ENCODE peak calls at places on chromosome 13, in ten cellular contexts. One of them, this sample, is unnamed.

GRCh38 chr13:33213024-33213795 is 72.3 kb downstream of the STARD13 start:
- DNase-seq in ELF-1: peak; percentile 18
- DNase-seq in DMS53: peak; percentile 22
- DNase-seq in HFF-Myc: no peak
- DNase-seq in K562: no peak
- DNase-seq in NCI-H82: peak; percentile 74
- DNase-seq in stimulated activated CD4-positive, alpha-beta T cell treated with anti-CD3 and anti-CD28 coated beads, Interleukin-4, amount 100 ng/mL, for 4 hours: no peak
- DNase-seq in activated CD8-positive, alpha-beta memory T cell treated with anti-CD3 and anti-CD28 coated beads for 24 hours: no peak
- DNase-seq in fibroblast of the conjunctiva: no peak
- DNase-seq in GM19239: no peak
- DNase-seq in this sample: no peak

GRCh38 chr13:46170687-46171086 is 11.3 kb downstream of the LCP1 start:
- DNase-seq in ELF-1: peak; percentile 7
- DNase-seq in DMS53: no peak
- DNase-seq in HFF-Myc: no peak
- DNase-seq in K562: no peak
- DNase-seq in NCI-H82: no peak
- DNase-seq in stimulated activated CD4-positive, alpha-beta T cell treated with anti-CD3 and anti-CD28 coated beads, Interleukin-4, amount 100 ng/mL, for 4 hours: no peak
- DNase-seq in activated CD8-positive, alpha-beta memory T cell treated with anti-CD3 and anti-CD28 coated beads for 24 hours: no peak
- DNase-seq in fibroblast of the conjunctiva: no peak
- DNase-seq in GM19239: no peak
- DNase-seq in this sample: no peak

GRCh38 chr13:46595136-46595917 is 42.4 kb downstream of the LRCH1 start:
- DNase-seq in ELF-1: no peak
- DNase-seq in DMS53: no peak
- DNase-seq in HFF-Myc: peak; percentile 74
- DNase-seq in K562: no peak
- DNase-seq in NCI-H82: no peak
- DNase-seq in stimulated activated CD4-positive, alpha-beta T cell treated with anti-CD3 and anti-CD28 coated beads, Interleukin-4, amount 100 ng/mL, for 4 hours: no peak
- DNase-seq in activated CD8-positive, alpha-beta memory T cell treated with anti-CD3 and anti-CD28 coated beads for 24 hours: no peak
- DNase-seq in fibroblast of the conjunctiva: no peak
- DNase-seq in GM19239: no peak
- DNase-seq in this sample: no peak

GRCh38 chr13:31204592-31204991 is 4.8 kb downstream of the B3GLCT start:
- DNase-seq in ELF-1: no peak
- DNase-seq in DMS53: peak; percentile 47
- DNase-seq in HFF-Myc: no peak
- DNase-seq in K562: peak; percentile 83
- DNase-seq in NCI-H82: peak; percentile 48
- DNase-seq in stimulated activated CD4-positive, alpha-beta T cell treated with anti-CD3 and anti-CD28 coated beads, Interleukin-4, amount 100 ng/mL, for 4 hours: no peak
- DNase-seq in activated CD8-positive, alpha-beta memory T cell treated with anti-CD3 and anti-CD28 coated beads for 24 hours: no peak
- DNase-seq in fibroblast of the conjunctiva: no peak
- DNase-seq in GM19239: no peak
- DNase-seq in this sample: no peak

GRCh38 chr13:75421987-75422386 is 60.0 kb downstream of the TBC1D4 start:
- DNase-seq in ELF-1: no peak
- DNase-seq in DMS53: no peak
- DNase-seq in HFF-Myc: no peak
- DNase-seq in K562: no peak
- DNase-seq in NCI-H82: no peak
- DNase-seq in stimulated activated CD4-positive, alpha-beta T cell treated with anti-CD3 and anti-CD28 coated beads, Interleukin-4, amount 100 ng/mL, for 4 hours: no peak
- DNase-seq in activated CD8-positive, alpha-beta memory T cell treated with anti-CD3 and anti-CD28 coated beads for 24 hours: no peak
- DNase-seq in fibroblast of the conjunctiva: no peak
- DNase-seq in GM19239: no peak
- DNase-seq in this sample: no peak

GRCh38 chr13:23292596-23292995 is 111.8 kb downstream of the SGCG start:
- DNase-seq in ELF-1: no peak
- DNase-seq in DMS53: no peak
- DNase-seq in HFF-Myc: no peak
- DNase-seq in K562: no peak
- DNase-seq in NCI-H82: no peak
- DNase-seq in stimulated activated CD4-positive, alpha-beta T cell treated with anti-CD3 and anti-CD28 coated beads, Interleukin-4, amount 100 ng/mL, for 4 hours: no peak
- DNase-seq in activated CD8-positive, alpha-beta memory T cell treated with anti-CD3 and anti-CD28 coated beads for 24 hours: no peak
- DNase-seq in fibroblast of the conjunctiva: no peak
- DNase-seq in GM19239: no peak
- DNase-seq in this sample: no peak

GRCh38 chr13:104571890-104572229 is 1505.6 kb upstream of the SLC10A2 start:
- DNase-seq in ELF-1: no peak
- DNase-seq in DMS53: no peak
- DNase-seq in HFF-Myc: no peak
- DNase-seq in K562: no peak
- DNase-seq in NCI-H82: no peak
- DNase-seq in stimulated activated CD4-positive, alpha-beta T cell treated with anti-CD3 and anti-CD28 coated beads, Interleukin-4, amount 100 ng/mL, for 4 hours: no peak
- DNase-seq in activated CD8-positive, alpha-beta memory T cell treated with anti-CD3 and anti-CD28 coated beads for 24 hours: no peak
- DNase-seq in fibroblast of the conjunctiva: no peak
- DNase-seq in GM19239: no peak
- DNase-seq in this sample: no peak

GRCh38 chr13:48818495-48818961 is 157.2 kb upstream of the FNDC3A start:
- DNase-seq in ELF-1: peak; percentile 27
- DNase-seq in DMS53: no peak
- DNase-seq in HFF-Myc: peak; percentile 91
- DNase-seq in K562: no peak
- DNase-seq in NCI-H82: no peak
- DNase-seq in stimulated activated CD4-positive, alpha-beta T cell treated with anti-CD3 and anti-CD28 coated beads, Interleukin-4, amount 100 ng/mL, for 4 hours: no peak
- DNase-seq in activated CD8-positive, alpha-beta memory T cell treated with anti-CD3 and anti-CD28 coated beads for 24 hours: no peak
- DNase-seq in fibroblast of the conjunctiva: peak; percentile 89
- DNase-seq in GM19239: no peak
- DNase-seq in this sample: no peak

GRCh38 chr13:59906413-59907027 is 257.2 kb downstream of the DIAPH3 start:
- DNase-seq in ELF-1: no peak
- DNase-seq in DMS53: peak; percentile 19
- DNase-seq in HFF-Myc: peak; percentile 19
- DNase-seq in K562: peak; percentile 19
- DNase-seq in NCI-H82: peak; percentile 54
- DNase-seq in stimulated activated CD4-positive, alpha-beta T cell treated with anti-CD3 and anti-CD28 coated beads, Interleukin-4, amount 100 ng/mL, for 4 hours: no peak
- DNase-seq in activated CD8-positive, alpha-beta memory T cell treated with anti-CD3 and anti-CD28 coated beads for 24 hours: no peak
- DNase-seq in fibroblast of the conjunctiva: peak; percentile 37
- DNase-seq in GM19239: no peak
- DNase-seq in this sample: no peak

GRCh38 chr13:71240906-71241305 is 626.1 kb downstream of the DACH1 start:
- DNase-seq in ELF-1: no peak
- DNase-seq in DMS53: peak; percentile 3
- DNase-seq in HFF-Myc: no peak
- DNase-seq in K562: no peak
- DNase-seq in NCI-H82: peak; percentile 66
- DNase-seq in stimulated activated CD4-positive, alpha-beta T cell treated with anti-CD3 and anti-CD28 coated beads, Interleukin-4, amount 100 ng/mL, for 4 hours: no peak
- DNase-seq in activated CD8-positive, alpha-beta memory T cell treated with anti-CD3 and anti-CD28 coated beads for 24 hours: no peak
- DNase-seq in fibroblast of the conjunctiva: peak; percentile 6
- DNase-seq in GM19239: no peak
- DNase-seq in this sample: no peak

GRCh38 chr13:43661321-43661720 is 125.5 kb downstream of the ENOX1 start:
- DNase-seq in ELF-1: no peak
- DNase-seq in DMS53: no peak
- DNase-seq in HFF-Myc: no peak
- DNase-seq in K562: no peak
- DNase-seq in NCI-H82: no peak
- DNase-seq in stimulated activated CD4-positive, alpha-beta T cell treated with anti-CD3 and anti-CD28 coated beads, Interleukin-4, amount 100 ng/mL, for 4 hours: no peak
- DNase-seq in activated CD8-positive, alpha-beta memory T cell treated with anti-CD3 and anti-CD28 coated beads for 24 hours: no peak
- DNase-seq in fibroblast of the conjunctiva: no peak
- DNase-seq in GM19239: no peak
- DNase-seq in this sample: no peak

GRCh38 chr13:23391752-23392151 is 41.8 kb downstream of the SACS start:
- DNase-seq in ELF-1: no peak
- DNase-seq in DMS53: peak; percentile 73
- DNase-seq in HFF-Myc: peak; percentile 61
- DNase-seq in K562: no peak
- DNase-seq in NCI-H82: no peak
- DNase-seq in stimulated activated CD4-positive, alpha-beta T cell treated with anti-CD3 and anti-CD28 coated beads, Interleukin-4, amount 100 ng/mL, for 4 hours: no peak
- DNase-seq in activated CD8-positive, alpha-beta memory T cell treated with anti-CD3 and anti-CD28 coated beads for 24 hours: no peak
- DNase-seq in fibroblast of the conjunctiva: no peak
- DNase-seq in GM19239: no peak
- DNase-seq in this sample: no peak

GRCh38 chr13:39530996-39531395 is 72.0 kb downstream of the LHFPL6 start:
- DNase-seq in ELF-1: no peak
- DNase-seq in DMS53: no peak
- DNase-seq in HFF-Myc: no peak
- DNase-seq in K562: no peak
- DNase-seq in NCI-H82: no peak
- DNase-seq in stimulated activated CD4-positive, alpha-beta T cell treated with anti-CD3 and anti-CD28 coated beads, Interleukin-4, amount 100 ng/mL, for 4 hours: no peak
- DNase-seq in activated CD8-positive, alpha-beta memory T cell treated with anti-CD3 and anti-CD28 coated beads for 24 hours: no peak
- DNase-seq in fibroblast of the conjunctiva: no peak
- DNase-seq in GM19239: no peak
- DNase-seq in this sample: no peak

GRCh38 chr13:37409756-37410155 is 188.8 kb downstream of the POSTN start:
- DNase-seq in ELF-1: no peak
- DNase-seq in DMS53: no peak
- DNase-seq in HFF-Myc: no peak
- DNase-seq in K562: no peak
- DNase-seq in NCI-H82: no peak
- DNase-seq in stimulated activated CD4-positive, alpha-beta T cell treated with anti-CD3 and anti-CD28 coated beads, Interleukin-4, amount 100 ng/mL, for 4 hours: no peak
- DNase-seq in activated CD8-positive, alpha-beta memory T cell treated with anti-CD3 and anti-CD28 coated beads for 24 hours: no peak
- DNase-seq in fibroblast of the conjunctiva: no peak
- DNase-seq in GM19239: no peak
- DNase-seq in this sample: no peak

GRCh38 chr13:84651288-84651687 is 769.0 kb upstream of the SLITRK1 start:
- DNase-seq in ELF-1: no peak
- DNase-seq in DMS53: no peak
- DNase-seq in HFF-Myc: peak; percentile 14
- DNase-seq in K562: no peak
- DNase-seq in NCI-H82: peak; percentile 28
- DNase-seq in stimulated activated CD4-positive, alpha-beta T cell treated with anti-CD3 and anti-CD28 coated beads, Interleukin-4, amount 100 ng/mL, for 4 hours: no peak
- DNase-seq in activated CD8-positive, alpha-beta memory T cell treated with anti-CD3 and anti-CD28 coated beads for 24 hours: no peak
- DNase-seq in fibroblast of the conjunctiva: peak; percentile 69
- DNase-seq in GM19239: no peak
- DNase-seq in this sample: no peak

GRCh38 chr13:60933638-60934037 is 482.0 kb downstream of the PCDH20 start:
- DNase-seq in ELF-1: no peak
- DNase-seq in DMS53: no peak
- DNase-seq in HFF-Myc: no peak
- DNase-seq in K562: no peak
- DNase-seq in NCI-H82: peak; percentile 69
- DNase-seq in stimulated activated CD4-positive, alpha-beta T cell treated with anti-CD3 and anti-CD28 coated beads, Interleukin-4, amount 100 ng/mL, for 4 hours: no peak
- DNase-seq in activated CD8-positive, alpha-beta memory T cell treated with anti-CD3 and anti-CD28 coated beads for 24 hours: no peak
- DNase-seq in fibroblast of the conjunctiva: no peak
- DNase-seq in GM19239: no peak
- DNase-seq in this sample: no peak

GRCh38 chr13:110431851-110432294 is 124.8 kb downstream of the COL4A2 start:
- DNase-seq in ELF-1: no peak
- DNase-seq in DMS53: no peak
- DNase-seq in HFF-Myc: no peak
- DNase-seq in K562: no peak
- DNase-seq in NCI-H82: no peak
- DNase-seq in stimulated activated CD4-positive, alpha-beta T cell treated with anti-CD3 and anti-CD28 coated beads, Interleukin-4, amount 100 ng/mL, for 4 hours: no peak
- DNase-seq in activated CD8-positive, alpha-beta memory T cell treated with anti-CD3 and anti-CD28 coated beads for 24 hours: no peak
- DNase-seq in fibroblast of the conjunctiva: no peak
- DNase-seq in GM19239: no peak
- DNase-seq in this sample: no peak

GRCh38 chr13:94641432-94641941 is 39.8 kb downstream of the GPR180 start:
- DNase-seq in ELF-1: no peak
- DNase-seq in DMS53: peak; percentile 87
- DNase-seq in HFF-Myc: peak; percentile 61
- DNase-seq in K562: no peak
- DNase-seq in NCI-H82: no peak
- DNase-seq in stimulated activated CD4-positive, alpha-beta T cell treated with anti-CD3 and anti-CD28 coated beads, Interleukin-4, amount 100 ng/mL, for 4 hours: no peak
- DNase-seq in activated CD8-positive, alpha-beta memory T cell treated with anti-CD3 and anti-CD28 coated beads for 24 hours: no peak
- DNase-seq in fibroblast of the conjunctiva: peak; percentile 68
- DNase-seq in GM19239: no peak
- DNase-seq in this sample: no peak

GRCh38 chr13:42266464-42266863 is 5.5 kb upstream of the AKAP11 start:
- DNase-seq in ELF-1: no peak
- DNase-seq in DMS53: no peak
- DNase-seq in HFF-Myc: no peak
- DNase-seq in K562: no peak
- DNase-seq in NCI-H82: no peak
- DNase-seq in stimulated activated CD4-positive, alpha-beta T cell treated with anti-CD3 and anti-CD28 coated beads, Interleukin-4, amount 100 ng/mL, for 4 hours: no peak
- DNase-seq in activated CD8-positive, alpha-beta memory T cell treated with anti-CD3 and anti-CD28 coated beads for 24 hours: no peak
- DNase-seq in fibroblast of the conjunctiva: peak; percentile 22
- DNase-seq in GM19239: no peak
- DNase-seq in this sample: no peak

GRCh38 chr13:26784704-26785639 is 24.4 kb upstream of the GPR12 start:
- DNase-seq in ELF-1: peak; percentile 17
- DNase-seq in DMS53: no peak
- DNase-seq in HFF-Myc: no peak
- DNase-seq in K562: no peak
- DNase-seq in NCI-H82: no peak
- DNase-seq in stimulated activated CD4-positive, alpha-beta T cell treated with anti-CD3 and anti-CD28 coated beads, Interleukin-4, amount 100 ng/mL, for 4 hours: no peak
- DNase-seq in activated CD8-positive, alpha-beta memory T cell treated with anti-CD3 and anti-CD28 coated beads for 24 hours: peak; percentile 62
- DNase-seq in fibroblast of the conjunctiva: no peak
- DNase-seq in GM19239: no peak
- DNase-seq in this sample: no peak

GRCh38 chr13:30805603-30806011 is 70.3 kb downstream of the ALOX5AP start:
- DNase-seq in ELF-1: peak; percentile 93
- DNase-seq in DMS53: no peak
- DNase-seq in HFF-Myc: no peak
- DNase-seq in K562: no peak
- DNase-seq in NCI-H82: no peak
- DNase-seq in stimulated activated CD4-positive, alpha-beta T cell treated with anti-CD3 and anti-CD28 coated beads, Interleukin-4, amount 100 ng/mL, for 4 hours: no peak
- DNase-seq in activated CD8-positive, alpha-beta memory T cell treated with anti-CD3 and anti-CD28 coated beads for 24 hours: peak; percentile 30
- DNase-seq in fibroblast of the conjunctiva: no peak
- DNase-seq in GM19239: no peak
- DNase-seq in this sample: no peak

GRCh38 chr13:29749401-29750177 is 100.8 kb downstream of the UBL3 start:
- DNase-seq in ELF-1: no peak
- DNase-seq in DMS53: no peak
- DNase-seq in HFF-Myc: no peak
- DNase-seq in K562: no peak
- DNase-seq in NCI-H82: no peak
- DNase-seq in stimulated activated CD4-positive, alpha-beta T cell treated with anti-CD3 and anti-CD28 coated beads, Interleukin-4, amount 100 ng/mL, for 4 hours: no peak
- DNase-seq in activated CD8-positive, alpha-beta memory T cell treated with anti-CD3 and anti-CD28 coated beads for 24 hours: no peak
- DNase-seq in fibroblast of the conjunctiva: no peak
- DNase-seq in GM19239: no peak
- DNase-seq in this sample: no peak

GRCh38 chr13:104011505-104012270 is 945.5 kb upstream of the SLC10A2 start:
- DNase-seq in ELF-1: no peak
- DNase-seq in DMS53: no peak
- DNase-seq in HFF-Myc: no peak
- DNase-seq in K562: no peak
- DNase-seq in NCI-H82: peak; percentile 94
- DNase-seq in stimulated activated CD4-positive, alpha-beta T cell treated with anti-CD3 and anti-CD28 coated beads, Interleukin-4, amount 100 ng/mL, for 4 hours: no peak
- DNase-seq in activated CD8-positive, alpha-beta memory T cell treated with anti-CD3 and anti-CD28 coated beads for 24 hours: no peak
- DNase-seq in fibroblast of the conjunctiva: no peak
- DNase-seq in GM19239: no peak
- DNase-seq in this sample: no peak

GRCh38 chr13:71979616-71980015 is 112.6 kb upstream of the DACH1 start:
- DNase-seq in ELF-1: peak; percentile 19
- DNase-seq in DMS53: peak; percentile 18
- DNase-seq in HFF-Myc: no peak
- DNase-seq in K562: peak; percentile 7
- DNase-seq in NCI-H82: peak; percentile 72
- DNase-seq in stimulated activated CD4-positive, alpha-beta T cell treated with anti-CD3 and anti-CD28 coated beads, Interleukin-4, amount 100 ng/mL, for 4 hours: no peak
- DNase-seq in activated CD8-positive, alpha-beta memory T cell treated with anti-CD3 and anti-CD28 coated beads for 24 hours: no peak
- DNase-seq in fibroblast of the conjunctiva: no peak
- DNase-seq in GM19239: no peak
- DNase-seq in this sample: no peak

This sample was measured in upper lobe of left lung.